ENCODE peak calls at places on chromosomes 11 and 22, in nine cellular contexts. One of them, this sample, is unnamed.
A peak's percentile ranks its signal among the peaks of the same experiment; 100 is the strongest.

GRCh38 chr11:17630936-17631335 is 83.9 kb downstream of the OTOG start:
- DNase-seq in bronchial epithelial cell: no peak
- DNase-seq in upper lobe of right lung: no peak
- DNase-seq in astrocyte of the spinal cord: no peak
- DNase-seq in body of pancreas: no peak
- DNase-seq in RWPE2: no peak
- DNase-seq in sigmoid colon: no peak
- DNase-seq in hepatocyte: no peak
- DNase-seq in right lobe of liver: no peak
- DNase-seq in this sample: no peak

GRCh38 chr11:127105578-127105977 is 105.0 kb upstream of the KIRREL3 start:
- DNase-seq in bronchial epithelial cell: no peak
- DNase-seq in upper lobe of right lung: no peak
- DNase-seq in astrocyte of the spinal cord: no peak
- DNase-seq in body of pancreas: no peak
- DNase-seq in RWPE2: no peak
- DNase-seq in sigmoid colon: no peak
- DNase-seq in hepatocyte: no peak
- DNase-seq in right lobe of liver: no peak
- DNase-seq in this sample: no peak

GRCh38 chr11:125376117-125376516 is 119.9 kb downstream of the FEZ1 start:
- DNase-seq in bronchial epithelial cell: peak; percentile 63
- DNase-seq in upper lobe of right lung: peak; percentile 74
- DNase-seq in astrocyte of the spinal cord: peak; percentile 7
- DNase-seq in body of pancreas: peak; percentile 41
- DNase-seq in RWPE2: no peak
- DNase-seq in sigmoid colon: peak; percentile 67
- DNase-seq in hepatocyte: peak; percentile 41
- DNase-seq in right lobe of liver: no peak
- DNase-seq in this sample: peak; percentile 20

GRCh38 chr11:61345954-61346814 is 13.2 kb downstream of the TKFC start:
- DNase-seq in bronchial epithelial cell: no peak
- DNase-seq in upper lobe of right lung: no peak
- DNase-seq in astrocyte of the spinal cord: no peak
- DNase-seq in body of pancreas: no peak
- DNase-seq in RWPE2: no peak
- DNase-seq in sigmoid colon: no peak
- DNase-seq in hepatocyte: no peak
- DNase-seq in right lobe of liver: no peak
- DNase-seq in this sample: no peak

GRCh38 chr11:6219359-6219758 is 14.0 kb downstream of the C11orf42 start:
- DNase-seq in bronchial epithelial cell: peak; percentile 94
- DNase-seq in upper lobe of right lung: no peak
- DNase-seq in astrocyte of the spinal cord: peak; percentile 87
- DNase-seq in body of pancreas: no peak
- DNase-seq in RWPE2: no peak
- DNase-seq in sigmoid colon: no peak
- DNase-seq in hepatocyte: peak; percentile 35
- DNase-seq in right lobe of liver: no peak
- DNase-seq in this sample: no peak

GRCh38 chr11:9351956-9352355 is 32.5 kb upstream of the IPO7 start:
- DNase-seq in bronchial epithelial cell: peak; percentile 89
- DNase-seq in upper lobe of right lung: no peak
- DNase-seq in astrocyte of the spinal cord: no peak
- DNase-seq in body of pancreas: no peak
- DNase-seq in RWPE2: no peak
- DNase-seq in sigmoid colon: no peak
- DNase-seq in hepatocyte: no peak
- DNase-seq in right lobe of liver: no peak
- DNase-seq in this sample: no peak

GRCh38 chr22:24153353-24153752 is 27.9 kb upstream of the SUSD2 start:
- DNase-seq in bronchial epithelial cell: no peak
- DNase-seq in upper lobe of right lung: no peak
- DNase-seq in astrocyte of the spinal cord: no peak
- DNase-seq in body of pancreas: no peak
- DNase-seq in RWPE2: no peak
- DNase-seq in sigmoid colon: no peak
- DNase-seq in hepatocyte: peak; percentile 45
- DNase-seq in right lobe of liver: no peak
- DNase-seq in this sample: peak; percentile 24

GRCh38 chr11:122235615-122236014 is 119.6 kb upstream of the BLID start:
- DNase-seq in bronchial epithelial cell: peak; percentile 69
- DNase-seq in upper lobe of right lung: no peak
- DNase-seq in astrocyte of the spinal cord: peak; percentile 88
- DNase-seq in body of pancreas: peak; percentile 48
- DNase-seq in RWPE2: no peak
- DNase-seq in sigmoid colon: peak; percentile 86
- DNase-seq in hepatocyte: peak; percentile 62
- DNase-seq in right lobe of liver: no peak
- DNase-seq in this sample: no peak

GRCh38 chr11:48099916-48100446 is 116.6 kb upstream of the OR4B1 start:
- DNase-seq in bronchial epithelial cell: no peak
- DNase-seq in upper lobe of right lung: no peak
- DNase-seq in astrocyte of the spinal cord: no peak
- DNase-seq in body of pancreas: no peak
- DNase-seq in RWPE2: no peak
- DNase-seq in sigmoid colon: no peak
- DNase-seq in hepatocyte: no peak
- DNase-seq in right lobe of liver: peak; percentile 43
- DNase-seq in this sample: no peak

GRCh38 chr11:69972351-69972802 is 105.7 kb upstream of the ANO1 start:
- DNase-seq in bronchial epithelial cell: peak; percentile 18
- DNase-seq in upper lobe of right lung: no peak
- DNase-seq in astrocyte of the spinal cord: no peak
- DNase-seq in body of pancreas: no peak
- DNase-seq in RWPE2: no peak
- DNase-seq in sigmoid colon: no peak
- DNase-seq in hepatocyte: peak; percentile 58
- DNase-seq in right lobe of liver: no peak
- DNase-seq in this sample: peak; percentile 18

DNA sequence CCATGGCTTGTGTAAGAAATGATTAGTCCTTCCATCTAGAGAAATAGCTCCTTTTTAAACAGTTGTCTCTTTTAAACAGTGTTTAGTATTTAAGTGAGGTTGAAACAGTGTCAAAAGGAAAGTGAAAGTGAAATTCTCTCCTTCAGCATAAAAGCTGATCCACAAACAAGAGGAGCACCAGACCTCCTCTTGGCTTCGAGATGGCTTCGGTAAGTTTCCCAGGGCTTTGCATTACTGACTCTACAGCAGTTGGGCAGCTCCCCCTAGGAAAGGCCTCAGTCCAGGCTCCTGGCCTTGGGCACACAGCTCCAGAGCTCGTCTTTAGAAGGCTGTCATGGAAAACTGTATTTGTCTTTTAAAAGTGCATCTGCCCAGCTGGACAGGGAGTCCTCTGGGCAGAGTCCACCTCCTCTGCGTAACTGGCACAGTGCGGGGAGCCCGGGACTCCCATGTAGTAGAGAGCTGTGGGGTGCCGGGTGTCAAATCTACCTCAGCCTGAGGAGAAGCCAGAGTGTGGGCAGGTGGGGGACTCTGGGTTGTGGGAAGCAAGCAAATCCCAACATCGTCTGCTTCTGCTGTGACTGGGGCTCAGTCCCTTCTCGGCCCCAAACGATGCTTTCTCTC is at the start of gene PLAAT4:
- DNase-seq in bronchial epithelial cell: no peak
- DNase-seq in upper lobe of right lung: no peak
- DNase-seq in astrocyte of the spinal cord: peak; percentile 81
- DNase-seq in body of pancreas: peak; percentile 18
- DNase-seq in RWPE2: no peak
- DNase-seq in sigmoid colon: peak; percentile 78
- DNase-seq in hepatocyte: peak; percentile 50
- DNase-seq in right lobe of liver: peak; percentile 86
- DNase-seq in this sample: peak; percentile 68
- H3K4me3 ChIP-seq in bronchial epithelial cell: no peak within 1 kb of the TSS
- H3K4me3 ChIP-seq in upper lobe of right lung: peak within 1 kb of the TSS; percentile 68
- H3K4me3 ChIP-seq in astrocyte of the spinal cord: peak within 1 kb of the TSS; percentile 42
- H3K4me3 ChIP-seq in body of pancreas: peak within 1 kb of the TSS; percentile 4
- H3K4me3 ChIP-seq in RWPE2: peak within 1 kb of the TSS; percentile 5
- H3K4me3 ChIP-seq in sigmoid colon: peak within 1 kb of the TSS; percentile 46
- H3K4me3 ChIP-seq in hepatocyte: no peak within 1 kb of the TSS
- H3K4me3 ChIP-seq in right lobe of liver: peak within 1 kb of the TSS; percentile 56
- H3K4me3 ChIP-seq in this sample: peak within 1 kb of the TSS; percentile 57

DNA sequence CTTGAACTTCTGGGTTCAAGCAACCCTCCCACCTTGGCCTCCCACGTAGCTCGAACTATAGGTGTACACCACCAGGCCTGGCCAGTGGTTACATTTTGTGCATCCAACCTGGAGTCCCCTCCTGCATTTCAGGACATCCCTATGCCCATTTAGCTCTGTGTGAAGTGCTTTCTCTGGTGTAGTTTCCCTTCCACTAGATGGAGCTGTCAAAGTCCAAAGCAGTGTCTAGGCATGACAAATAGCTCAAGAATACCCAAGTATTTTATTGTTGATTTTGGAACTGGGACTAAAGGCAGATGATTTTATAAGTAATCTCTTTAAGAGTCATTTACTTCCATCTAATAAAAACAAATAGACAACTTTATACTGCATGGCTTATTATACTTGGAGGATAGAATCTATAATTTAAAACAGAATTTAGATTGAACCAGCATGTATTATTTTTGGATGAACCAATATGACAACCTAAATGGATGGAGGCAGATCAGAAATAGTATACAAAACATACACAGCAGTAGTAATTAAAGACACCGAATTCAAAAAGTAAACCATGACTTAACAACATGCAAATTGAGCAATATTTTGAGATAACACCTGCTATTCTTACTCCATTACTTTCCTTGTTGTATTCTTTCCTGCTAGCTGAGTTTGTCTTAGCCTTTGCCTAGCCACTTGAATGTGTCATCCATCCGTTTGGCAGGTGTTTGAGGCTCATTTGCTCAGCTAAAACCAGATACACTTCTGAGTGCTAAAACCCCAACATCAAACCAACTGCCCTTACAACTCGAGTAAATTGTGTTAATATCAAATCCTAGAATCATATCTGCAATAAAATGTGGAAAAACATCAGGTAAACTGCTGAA is 37.7 kb downstream of the EIF4ENIF1 start:
- DNase-seq in bronchial epithelial cell: peak; percentile 51
- DNase-seq in upper lobe of right lung: no peak
- DNase-seq in astrocyte of the spinal cord: peak; percentile 43
- DNase-seq in body of pancreas: no peak
- DNase-seq in RWPE2: no peak
- DNase-seq in sigmoid colon: no peak
- DNase-seq in hepatocyte: peak; percentile 28
- DNase-seq in right lobe of liver: no peak
- DNase-seq in this sample: peak; percentile 65
- TF ChIP-seq CTCF in bronchial epithelial cell: peak; percentile 61
- TF ChIP-seq CTCF in upper lobe of right lung: peak; percentile 41
- TF ChIP-seq CTCF in astrocyte of the spinal cord: peak; percentile 70
- TF ChIP-seq CTCF in body of pancreas: no peak
- TF ChIP-seq CTCF in RWPE2: peak; percentile 70
- TF ChIP-seq CTCF in sigmoid colon: no peak
- TF ChIP-seq CTCF in hepatocyte: peak; percentile 43
- TF ChIP-seq CTCF in right lobe of liver: peak; percentile 13
- TF ChIP-seq CTCF in this sample: peak; percentile 54

GRCh38 chr11:19715373-19715772 is 2.7 kb downstream of the NAV2 start:
- DNase-seq in bronchial epithelial cell: peak; percentile 77
- DNase-seq in upper lobe of right lung: no peak
- DNase-seq in astrocyte of the spinal cord: peak; percentile 69
- DNase-seq in body of pancreas: no peak
- DNase-seq in RWPE2: no peak
- DNase-seq in sigmoid colon: no peak
- DNase-seq in hepatocyte: peak; percentile 73
- DNase-seq in right lobe of liver: peak; percentile 55
- DNase-seq in this sample: no peak

GRCh38 chr11:19713221-19714092 is 820 bp downstream of the NAV2 start:
- DNase-seq in bronchial epithelial cell: no peak
- DNase-seq in upper lobe of right lung: no peak
- DNase-seq in astrocyte of the spinal cord: peak; percentile 8
- DNase-seq in body of pancreas: no peak
- DNase-seq in RWPE2: peak; percentile 53
- DNase-seq in sigmoid colon: peak; percentile 73
- DNase-seq in hepatocyte: peak; percentile 15
- DNase-seq in right lobe of liver: no peak
- DNase-seq in this sample: no peak

GRCh38 chr11:19714387-19715363 is 2.0 kb downstream of the NAV2 start:
- DNase-seq in bronchial epithelial cell: peak; percentile 17
- DNase-seq in upper lobe of right lung: peak; percentile 67
- DNase-seq in astrocyte of the spinal cord: peak; percentile 51
- DNase-seq in body of pancreas: no peak
- DNase-seq in RWPE2: no peak
- DNase-seq in sigmoid colon: peak; percentile 84
- DNase-seq in hepatocyte: peak; percentile 38
- DNase-seq in right lobe of liver: peak; percentile 86
- DNase-seq in this sample: no peak

GRCh38 chr11:19712281-19713220 is at the start of gene NAV2:
- DNase-seq in bronchial epithelial cell: peak; percentile 74
- DNase-seq in upper lobe of right lung: peak; percentile 96
- DNase-seq in astrocyte of the spinal cord: peak; percentile 96
- DNase-seq in body of pancreas: peak; percentile 91
- DNase-seq in RWPE2: peak; percentile 85
- DNase-seq in sigmoid colon: peak; percentile 97
- DNase-seq in hepatocyte: peak; percentile 96
- DNase-seq in right lobe of liver: peak; percentile 95
- DNase-seq in this sample: peak; percentile 86

GRCh38 chr11:19714093-19714386 is 1.4 kb downstream of the NAV2 start:
- DNase-seq in bronchial epithelial cell: no peak
- DNase-seq in upper lobe of right lung: peak; percentile 70
- DNase-seq in astrocyte of the spinal cord: peak; percentile 28
- DNase-seq in body of pancreas: no peak
- DNase-seq in RWPE2: no peak
- DNase-seq in sigmoid colon: peak; percentile 78
- DNase-seq in hepatocyte: peak; percentile 21
- DNase-seq in right lobe of liver: no peak
- DNase-seq in this sample: no peak
- H3K4me3 ChIP-seq in bronchial epithelial cell: no peak overlapping the region
- H3K4me3 ChIP-seq in upper lobe of right lung: peak overlapping the region; percentile 64
- H3K4me3 ChIP-seq in astrocyte of the spinal cord: peak overlapping the region; percentile 86
- H3K4me3 ChIP-seq in body of pancreas: no peak overlapping the region
- H3K4me3 ChIP-seq in RWPE2: peak overlapping the region; percentile 37
- H3K4me3 ChIP-seq in sigmoid colon: peak overlapping the region; percentile 75
- H3K4me3 ChIP-seq in hepatocyte: peak overlapping the region; percentile 56
- H3K4me3 ChIP-seq in right lobe of liver: peak overlapping the region; percentile 52
- H3K4me3 ChIP-seq in this sample: no peak overlapping the region

DNA sequence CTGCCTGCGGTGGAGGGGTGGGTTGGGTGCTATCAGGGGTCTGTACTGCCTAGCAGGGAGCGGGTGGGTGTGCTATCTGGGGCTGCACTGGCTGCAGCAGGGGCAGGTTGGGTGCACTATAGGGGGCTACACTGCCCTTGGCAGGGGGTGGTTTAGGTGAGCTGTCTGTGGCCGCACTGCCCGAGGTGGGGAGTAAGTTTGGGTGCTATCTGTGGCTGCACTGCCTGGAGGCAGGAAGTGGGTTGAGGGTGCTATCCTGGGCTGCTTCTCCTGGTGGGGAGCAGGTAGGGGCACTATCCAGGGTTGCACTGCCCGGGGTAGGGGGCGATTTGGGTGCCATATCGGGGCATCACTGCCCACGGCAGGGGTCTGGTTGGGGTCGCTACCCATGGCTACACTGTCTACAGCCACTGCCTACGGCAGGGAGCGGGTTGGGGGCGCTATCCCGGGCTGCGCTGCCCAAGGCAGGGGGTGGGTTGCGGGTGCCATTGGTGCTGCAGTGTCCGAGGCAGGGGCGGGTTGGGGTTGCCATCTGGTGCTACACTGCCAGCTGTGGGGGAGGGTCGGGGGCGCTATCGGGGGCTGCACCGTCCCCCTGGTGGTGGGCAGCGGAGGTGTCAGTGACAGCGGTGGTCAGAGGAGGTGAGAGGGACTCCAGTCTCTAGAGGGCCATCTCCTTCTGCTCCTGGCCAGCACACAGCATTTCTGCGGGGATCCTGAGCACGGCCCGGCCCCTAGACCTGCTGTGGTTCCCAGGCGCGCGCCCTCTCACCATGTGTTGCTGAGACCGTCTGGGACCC is 1.3 kb upstream of the RFPL2 start:
- DNase-seq in bronchial epithelial cell: no peak
- DNase-seq in upper lobe of right lung: no peak
- DNase-seq in astrocyte of the spinal cord: no peak
- DNase-seq in body of pancreas: no peak
- DNase-seq in RWPE2: no peak
- DNase-seq in sigmoid colon: no peak
- DNase-seq in hepatocyte: no peak
- DNase-seq in right lobe of liver: no peak
- DNase-seq in this sample: no peak
- TF ChIP-seq CTCF in bronchial epithelial cell: no peak
- TF ChIP-seq CTCF in upper lobe of right lung: no peak
- TF ChIP-seq CTCF in astrocyte of the spinal cord: no peak
- TF ChIP-seq CTCF in body of pancreas: no peak
- TF ChIP-seq CTCF in RWPE2: no peak
- TF ChIP-seq CTCF in sigmoid colon: no peak
- TF ChIP-seq CTCF in hepatocyte: no peak
- TF ChIP-seq CTCF in right lobe of liver: no peak
- TF ChIP-seq CTCF in this sample: peak; percentile 4